ENCODE peak calls at places on chromosomes 7 and 10, in ten cellular contexts. V is B cell, X is GM13977, Y is astrocyte of the cerebellum, T is HCT116, W is activated B cell treated with CpG ODN at 0.5 μM for 24 hours, C is GM12865, O is lower leg skin, E is heart right ventricle, Z is uterus. M is an unnamed sample.

GRCh38 chr10:36349445-36350063 is 707.5 kb upstream of the FZD8 start:
- DNase-seq in V (no peak), X (no peak), Y (peak), T (no peak), W (no peak), C (no peak), O (no peak), E (no peak), Z (no peak), M (no peak)

GRCh38 chr10:116742367-116743265 is at the start of gene HSPA12A:
- DNase-seq in V (peak), X (peak), Y (no peak), T (peak), W (peak), C (peak), O (peak), E (peak), Z (peak), M (peak)

GRCh38 chr10:106513328-106513727 is 651.2 kb downstream of the SORCS1 start:
- DNase-seq in V (no peak), X (no peak), Y (no peak), T (no peak), W (no peak), C (no peak), O (no peak), E (no peak), Z (no peak), M (no peak)

GRCh38 chr10:15703167-15703880 is 16.4 kb downstream of the ITGA8 start:
- DNase-seq in V (no peak), X (no peak), Y (no peak), T (no peak), W (no peak), C (no peak), O (no peak), E (no peak), Z (no peak), M (no peak)

GRCh38 chr7:153943428-153944370 is 108.5 kb upstream of the DPP6 start:
- DNase-seq in V (no peak), X (no peak), Y (no peak), T (no peak), W (no peak), C (no peak), O (no peak), E (no peak), Z (no peak), M (no peak)

GRCh38 chr7:28180364-28181147 is at the start of gene JAZF1:
- DNase-seq in V (peak), X (peak), Y (no peak), T (no peak), W (peak), C (peak), O (peak), E (peak), Z (peak), M (peak)

GRCh38 chr10:102153093-102153620 is 968 bp downstream of the NOLC1 start:
- DNase-seq in V (no peak), X (peak), Y (no peak), T (no peak), W (no peak), C (no peak), O (no peak), E (no peak), Z (no peak), M (no peak)

GRCh38 chr7:28867181-28867580 is 90.9 kb downstream of the TRIL start:
- DNase-seq in V (no peak), X (no peak), Y (no peak), T (no peak), W (no peak), C (no peak), O (no peak), E (no peak), Z (no peak), M (no peak)

GRCh38 chr10:22053048-22053447 is 49.5 kb upstream of the DNAJC1 start:
- DNase-seq in V (no peak), X (no peak), Y (no peak), T (no peak), W (no peak), C (peak), O (no peak), E (no peak), Z (no peak), M (no peak)

GRCh38 chr7:29035044-29035740 is 77.1 kb upstream of the TRIL start:
- DNase-seq in V (no peak), X (no peak), Y (peak), T (peak), W (no peak), C (peak), O (no peak), E (no peak), Z (no peak), M (no peak)

GRCh38 chr10:46553238-46554049 is 3.0 kb downstream of the GPRIN2 start:
- DNase-seq in V (peak), X (no peak), Y (no peak), T (no peak), W (no peak), C (no peak), O (peak), E (no peak), Z (no peak), M (peak)

GRCh38 chr7:157873664-157874063 is 536.9 kb downstream of the DNAJB6 start:
- DNase-seq in V (no peak), X (no peak), Y (no peak), T (no peak), W (no peak), C (no peak), O (no peak), E (no peak), Z (no peak), M (no peak)

GRCh38 chr7:91780526-91780925 is 100.0 kb downstream of the MTERF1 start:
- DNase-seq in V (no peak), X (no peak), Y (no peak), T (no peak), W (no peak), C (no peak), O (no peak), E (no peak), Z (no peak), M (no peak)

GRCh38 chr10:73999703-74000102 is 1.8 kb downstream of the VCL start:
- DNase-seq in V (no peak), X (no peak), Y (no peak), T (no peak), W (no peak), C (no peak), O (no peak), E (no peak), Z (no peak), M (no peak)

GRCh38 chr10:59865101-59865500 is 41.3 kb downstream of the CCDC6 start:
- DNase-seq in V (peak), X (peak), Y (peak), T (peak), W (no peak), C (peak), O (no peak), E (no peak), Z (peak), M (no peak)

GRCh38 chr7:64686493-64687184 is 20.7 kb downstream of the ZNF107 start:
- DNase-seq in V (peak), X (no peak), Y (no peak), T (no peak), W (peak), C (peak), O (no peak), E (no peak), Z (no peak), M (no peak)

GRCh38 chr7:151382079-151382885 is 27.6 kb downstream of the WDR86 start:
- DNase-seq in V (peak), X (no peak), Y (no peak), T (no peak), W (no peak), C (no peak), O (peak), E (no peak), Z (no peak), M (no peak)

GRCh38 chr7:7484072-7484471 is 51.6 kb downstream of the COL28A1 start:
- DNase-seq in V (no peak), X (no peak), Y (no peak), T (no peak), W (no peak), C (no peak), O (no peak), E (no peak), Z (no peak), M (no peak)

GRCh38 chr7:136857573-136857972 is 10.9 kb upstream of the CHRM2 start:
- DNase-seq in V (no peak), X (no peak), Y (peak), T (no peak), W (no peak), C (no peak), O (no peak), E (no peak), Z (no peak), M (no peak)

GRCh38 chr10:54854389-54854788 is 53.4 kb upstream of the PCDH15 start:
- DNase-seq in V (no peak), X (no peak), Y (no peak), T (no peak), W (no peak), C (no peak), O (no peak), E (no peak), Z (no peak), M (no peak)

GRCh38 chr10:29150010-29150409 is 138.9 kb upstream of the LYZL1 start:
- DNase-seq in V (no peak), X (no peak), Y (no peak), T (no peak), W (no peak), C (no peak), O (no peak), E (peak), Z (no peak), M (no peak)

GRCh38 chr7:105399043-105399725 is 10.5 kb upstream of the SRPK2 start:
- DNase-seq in V (no peak), X (peak), Y (peak), T (no peak), W (no peak), C (peak), O (no peak), E (no peak), Z (no peak), M (no peak)

GRCh38 chr10:113047605-113047962 is 97.5 kb downstream of the TCF7L2 start:
- DNase-seq in V (no peak), X (no peak), Y (peak), T (no peak), W (no peak), C (no peak), O (peak), E (no peak), Z (peak), M (no peak)

GRCh38 chr10:3010819-3011422 is 56.4 kb upstream of the PFKP start:
- DNase-seq in V (no peak), X (no peak), Y (no peak), T (no peak), W (no peak), C (no peak), O (no peak), E (no peak), Z (no peak), M (no peak)

GRCh38 chr7:115153770-115154468 is 232.0 kb downstream of the MDFIC start:
- DNase-seq in V (no peak), X (no peak), Y (no peak), T (no peak), W (no peak), C (no peak), O (no peak), E (no peak), Z (no peak), M (no peak)

GRCh38 chr10:43121444-43121843 is 16.8 kb upstream of the CSGALNACT2 start:
- DNase-seq in V (no peak), X (no peak), Y (no peak), T (no peak), W (no peak), C (peak), O (peak), E (no peak), Z (no peak), M (no peak)

GRCh38 chr7:73976761-73977625 is 51.0 kb upstream of the ELN start:
- DNase-seq in V (peak), X (no peak), Y (no peak), T (no peak), W (peak), C (no peak), O (peak), E (no peak), Z (peak), M (no peak)

GRCh38 chr10:49768329-49768728 is 6.2 kb upstream of the OGDHL start:
- DNase-seq in V (peak), X (no peak), Y (no peak), T (no peak), W (no peak), C (no peak), O (peak), E (no peak), Z (no peak), M (no peak)

GRCh38 chr7:101594790-101595189 is 34.3 kb downstream of the MYL10 start:
- DNase-seq in V (no peak), X (no peak), Y (no peak), T (no peak), W (no peak), C (no peak), O (peak), E (no peak), Z (no peak), M (no peak)

GRCh38 chr7:115297651-115298050 is 375.8 kb downstream of the MDFIC start:
- DNase-seq in V (no peak), X (no peak), Y (peak), T (peak), W (no peak), C (no peak), O (no peak), E (no peak), Z (no peak), M (no peak)

GRCh38 chr7:33185786-33186185 is 56.4 kb downstream of the BBS9 start:
- DNase-seq in V (peak), X (peak), Y (peak), T (peak), W (no peak), C (peak), O (no peak), E (no peak), Z (no peak), M (no peak)

GRCh38 chr10:18616337-18616736 is 35.0 kb downstream of the NSUN6 start:
- DNase-seq in V (no peak), X (no peak), Y (no peak), T (no peak), W (no peak), C (no peak), O (no peak), E (no peak), Z (no peak), M (no peak)
- TF ChIP-seq CTCF in V (no peak), X (no peak), Y (no peak), T (peak), W (no peak), C (no peak), O (no peak), E (no peak), Z (no peak), M (no peak)

GRCh38 chr7:93447509-93447908 is 127.0 kb downstream of the CALCR start:
- DNase-seq in V (no peak), X (no peak), Y (no peak), T (no peak), W (no peak), C (no peak), O (no peak), E (no peak), Z (no peak), M (no peak)

GRCh38 chr7:93442478-93443224 is 131.9 kb downstream of the CALCR start:
- DNase-seq in V (no peak), X (no peak), Y (no peak), T (peak), W (no peak), C (peak), O (no peak), E (no peak), Z (no peak), M (no peak)
- TF ChIP-seq CTCF in V (peak), X (peak), Y (peak), T (peak), W (no peak), C (peak), O (no peak), E (peak), Z (no peak), M (peak)

DNA sequence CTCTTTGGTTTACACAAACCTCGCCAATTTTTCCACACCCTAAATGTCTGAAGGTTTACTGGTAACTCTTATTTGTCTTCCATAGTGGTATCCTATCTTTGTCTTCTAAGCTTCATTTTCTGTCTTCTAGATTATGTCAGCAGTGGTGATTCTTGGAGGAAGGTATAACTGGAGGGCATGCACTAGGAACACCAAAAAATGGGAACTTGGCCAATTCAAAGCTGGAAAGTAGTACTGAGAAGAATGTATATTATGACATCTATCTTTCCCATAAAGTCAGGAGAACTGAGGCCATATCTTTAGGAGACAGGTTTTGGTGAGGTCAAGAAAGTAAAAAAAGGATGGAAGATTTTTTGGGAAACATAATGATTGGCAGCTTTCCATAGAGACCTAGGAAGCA is 113.3 kb downstream of the CPEB3 start:
- DNase-seq in V (no peak), X (no peak), Y (no peak), T (no peak), W (no peak), C (no peak), O (no peak), E (no peak), Z (no peak), M (no peak)
- TF ChIP-seq CTCF in V (no peak), X (no peak), Y (no peak), T (no peak), W (no peak), C (no peak), O (no peak), E (no peak), Z (no peak), M (no peak)

DNA sequence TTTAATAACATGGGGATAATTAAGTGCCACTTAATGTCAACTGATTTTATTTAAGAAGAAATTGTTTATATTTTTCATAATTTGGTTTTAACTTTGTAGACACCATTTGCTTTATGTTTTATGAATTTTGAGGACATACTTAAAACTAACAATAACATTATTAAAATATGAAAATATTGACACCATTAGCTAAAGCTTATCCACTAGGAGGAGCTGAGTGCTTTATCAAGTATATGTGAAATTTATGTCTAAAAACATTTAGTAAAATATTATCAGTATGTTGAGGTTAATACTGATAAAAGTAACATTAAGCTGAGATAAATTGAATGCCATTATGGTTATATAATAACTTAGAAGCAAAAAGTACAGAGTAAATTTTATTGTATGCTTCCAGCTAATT is 622.1 kb downstream of the ARL4A start:
- DNase-seq in V (no peak), X (no peak), Y (no peak), T (no peak), W (no peak), C (no peak), O (no peak), E (no peak), Z (no peak), M (no peak)
- TF ChIP-seq CTCF in V (no peak), X (no peak), Y (no peak), T (no peak), W (no peak), C (no peak), O (no peak), E (no peak), Z (no peak), M (peak)

DNA sequence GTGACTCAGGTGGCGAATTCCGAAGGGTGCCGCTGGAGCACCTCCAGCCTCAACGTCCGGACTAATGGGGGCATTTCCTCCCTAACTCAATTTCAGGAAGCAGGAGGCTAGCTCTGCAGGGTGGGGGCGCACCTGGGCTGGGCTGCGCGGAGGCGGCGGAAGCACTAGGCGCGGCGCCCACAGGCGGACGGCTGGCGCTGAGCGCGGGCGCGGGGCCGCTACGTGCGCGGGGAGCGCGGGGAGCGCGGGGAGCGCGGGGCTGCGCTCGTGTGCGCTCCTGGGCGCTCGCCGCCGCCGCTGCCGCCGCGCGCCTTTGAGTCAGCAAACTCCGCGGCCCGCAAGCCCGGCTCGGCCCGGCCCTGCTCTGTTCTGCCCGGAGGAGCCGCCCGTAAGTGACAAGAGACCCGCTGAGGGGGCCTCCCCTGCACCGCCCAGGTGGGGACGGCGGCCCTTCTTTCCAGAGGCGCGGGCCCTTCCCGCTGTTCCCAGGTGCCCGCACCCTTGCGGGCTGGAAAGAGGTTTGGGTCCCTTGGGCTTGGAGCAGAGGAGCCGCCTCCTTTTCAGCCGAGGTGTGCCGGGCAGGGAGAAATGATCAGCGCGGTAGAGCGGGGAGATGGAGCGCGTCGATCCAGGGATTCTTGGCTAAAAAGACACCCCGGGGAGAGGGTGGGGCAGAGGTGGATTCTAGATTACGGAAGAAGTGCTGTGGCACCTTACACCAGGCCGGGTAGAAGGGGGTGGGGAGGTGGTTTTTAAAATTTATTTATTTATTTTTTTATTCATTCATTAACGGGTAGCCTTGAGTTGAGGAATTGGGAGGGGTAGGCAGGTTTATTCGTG is at the start of gene SNX10:
- DNase-seq in V (peak), X (peak), Y (no peak), T (peak), W (peak), C (peak), O (peak), E (peak), Z (peak), M (peak)
- TF ChIP-seq CTCF in V (peak), X (peak), Y (no peak), T (peak), W (no peak), C (peak), O (no peak), E (peak), Z (peak), M (peak)

GRCh38 chr7:34217972-34218371 is 312.6 kb downstream of the BMPER start:
- DNase-seq in V (no peak), X (no peak), Y (no peak), T (no peak), W (no peak), C (no peak), O (no peak), E (no peak), Z (no peak), M (no peak)
- TF ChIP-seq CTCF in V (no peak), X (no peak), Y (no peak), T (no peak), W (no peak), C (no peak), O (no peak), E (no peak), Z (no peak), M (no peak)

DNA sequence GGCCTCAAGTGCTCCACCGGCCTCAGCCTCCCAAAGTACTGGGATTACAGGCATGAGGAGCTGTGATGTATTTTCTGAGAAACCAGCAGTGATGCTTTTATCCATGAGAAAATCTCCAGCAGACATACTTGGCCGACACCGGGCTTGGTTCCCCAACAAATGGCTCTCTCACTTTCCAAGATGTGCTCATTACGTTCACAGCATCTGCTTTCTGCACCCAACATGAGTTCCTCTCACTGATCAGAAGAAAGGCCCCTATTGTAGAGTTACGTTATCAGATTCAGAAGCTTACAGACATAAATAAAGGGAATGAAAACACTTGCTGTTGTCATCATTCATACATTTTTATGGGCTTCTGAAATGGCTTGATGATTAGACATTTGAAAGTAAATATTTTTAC is 95.0 kb downstream of the CALD1 start:
- DNase-seq in V (no peak), X (no peak), Y (no peak), T (no peak), W (no peak), C (no peak), O (no peak), E (no peak), Z (no peak), M (no peak)
- TF ChIP-seq CTCF in V (no peak), X (no peak), Y (no peak), T (no peak), W (no peak), C (no peak), O (no peak), E (no peak), Z (no peak), M (no peak)

GRCh38 chr10:128268015-128268722 is 141.9 kb upstream of the MKI67 start:
- DNase-seq in V (no peak), X (peak), Y (no peak), T (peak), W (no peak), C (peak), O (no peak), E (peak), Z (no peak), M (peak)
- TF ChIP-seq CTCF in V (no peak), X (peak), Y (peak), T (peak), W (no peak), C (peak), O (no peak), E (peak), Z (no peak), M (peak)